ENCODE peak calls at places on chromosomes 11 and 22, in six cellular contexts. P, N, L, H, C and U are unnamed samples.

GRCh38 chr11:102760355-102761035 is 19.9 kb downstream of the MMP10 start:
- DNase-seq in L (no peak), H (no peak), C (no peak), N (no peak), P (peak), U (no peak)

GRCh38 chr11:114705280-114706024 is 27.1 kb downstream of the NXPE2 start:
- DNase-seq in P (no peak), N (no peak), C (no peak), L (no peak), H (no peak), U (no peak)

GRCh38 chr22:44664149-44664548 is 37.9 kb upstream of the PRR5 start:
- DNase-seq in C (no peak), L (no peak), H (no peak), P (no peak), N (peak), U (no peak)

GRCh38 chr11:3825473-3826154 is 15.1 kb downstream of the RHOG start:
- DNase-seq in N (no peak), P (no peak), C (no peak), L (no peak), H (no peak), U (no peak)

GRCh38 chr11:115925568-115925904 is 421.3 kb upstream of the CADM1 start:
- DNase-seq in L (no peak), N (no peak), H (no peak), P (no peak), C (no peak), U (no peak)

GRCh38 chr11:46364791-46365190 is 16.7 kb upstream of the MDK start:
- DNase-seq in C (no peak), P (no peak), L (no peak), N (no peak), H (no peak), U (no peak)

GRCh38 chr22:38862375-38863329 is 9.4 kb downstream of the CBX6 start:
- DNase-seq in P (peak), L (no peak), N (no peak), H (no peak), C (no peak), U (no peak)

GRCh38 chr11:124174001-124174400 is 9.1 kb upstream of the OR10D3 start:
- DNase-seq in C (no peak), H (no peak), L (no peak), N (no peak), P (peak), U (no peak)

GRCh38 chr11:58926695-58927094 is 12.6 kb upstream of the GLYATL1 start:
- DNase-seq in N (no peak), L (no peak), H (no peak), C (no peak), P (peak), U (no peak)

GRCh38 chr11:129861702-129862107 is 33.7 kb downstream of the NFRKB start:
- DNase-seq in P (peak), N (peak), L (peak), C (no peak), H (no peak), U (no peak)

GRCh38 chr11:62856333-62856910 is 17.0 kb upstream of the WDR74 start:
- DNase-seq in P (no peak), C (no peak), L (no peak), H (no peak), N (no peak), U (no peak)

GRCh38 chr22:44357962-44358553 is 45.3 kb upstream of the SHISAL1 start:
- DNase-seq in H (no peak), C (no peak), L (peak), N (peak), P (peak), U (no peak)

GRCh38 chr11:95790933-95791247 is 592 bp downstream of the CEP57 start:
- DNase-seq in C (peak), N (peak), P (peak), H (peak), L (peak), U (peak)

GRCh38 chr11:99918761-99919160 is 768.3 kb upstream of the ARHGAP42 start:
- DNase-seq in N (no peak), L (no peak), C (no peak), H (no peak), P (no peak), U (no peak)

GRCh38 chr22:21725956-21726649 is 9.5 kb downstream of the YPEL1 start:
- DNase-seq in H (no peak), L (no peak), N (no peak), P (no peak), C (no peak), U (no peak)

GRCh38 chr11:9992306-9992705 is 301.7 kb downstream of the SBF2 start:
- DNase-seq in L (no peak), P (no peak), C (no peak), N (no peak), H (no peak), U (no peak)

GRCh38 chr11:120655589-120655988 is 144.0 kb downstream of the GRIK4 start:
- DNase-seq in L (no peak), C (no peak), H (no peak), P (no peak), N (no peak), U (peak)

GRCh38 chr22:35135165-35135564 is 69.2 kb downstream of the ISX start:
- DNase-seq in C (no peak), L (no peak), N (no peak), P (no peak), H (no peak), U (no peak)

GRCh38 chr22:19179472-19180048 is 1.0 kb upstream of the SLC25A1 start:
- DNase-seq in H (no peak), C (peak), L (peak), P (peak), N (peak), U (peak)

GRCh38 chr11:120105576-120105975 is 32.3 kb downstream of the TRIM29 start:
- DNase-seq in L (no peak), H (no peak), C (no peak), P (no peak), N (no peak), U (no peak)

GRCh38 chr11:87740968-87741367 is 434.3 kb downstream of the RAB38 start:
- DNase-seq in N (no peak), H (no peak), P (no peak), C (no peak), L (no peak), U (no peak)

GRCh38 chr11:134272381-134273316 is 3.5 kb upstream of the GLB1L3 start:
- DNase-seq in C (no peak), N (no peak), H (no peak), L (no peak), P (peak), U (no peak)

GRCh38 chr11:124115782-124116616 is 749 bp downstream of the VWA5A start:
- DNase-seq in L (no peak), C (no peak), N (peak), H (no peak), P (no peak), U (no peak)

GRCh38 chr11:59283825-59284772 is 71.4 kb upstream of the MPEG1 start:
- DNase-seq in N (peak), L (no peak), P (peak), C (peak), H (peak), U (peak)

GRCh38 chr11:12981879-12982531 is 27.1 kb upstream of the RASSF10 start:
- DNase-seq in N (no peak), C (no peak), L (no peak), P (peak), H (no peak), U (no peak)

GRCh38 chr11:112082729-112083128 is 3.8 kb downstream of the TIMM8B start:
- DNase-seq in N (no peak), L (no peak), H (no peak), P (no peak), C (no peak), U (no peak)

GRCh38 chr11:46506486-46506808 is 87.4 kb downstream of the AMBRA1 start:
- DNase-seq in P (no peak), N (no peak), H (no peak), C (no peak), L (no peak), U (no peak)

GRCh38 chr22:31036671-31037550 is 44.2 kb upstream of the SMTN start:
- DNase-seq in L (no peak), H (no peak), C (no peak), P (peak), N (no peak), U (no peak)

GRCh38 chr22:26887456-26887855 is 230.1 kb downstream of the MIAT start:
- DNase-seq in C (no peak), P (peak), H (no peak), N (no peak), L (no peak), U (no peak)

GRCh38 chr11:133047036-133047800 is 485.1 kb downstream of the OPCML start:
- DNase-seq in P (no peak), N (no peak), L (no peak), C (no peak), H (no peak), U (no peak)